ENCODE peak calls at places on chromosomes 4 and X, in four cellular contexts. I, M, S and Z are unnamed samples.

GRCh38 chr4:161799687-161800086 is 364.1 kb downstream of the FSTL5 start:
- DNase-seq in S (no peak), I (no peak), M (no peak), Z (no peak)

GRCh38 chr4:139940600-139940999 is 213.4 kb downstream of the MAML3 start:
- DNase-seq in S (peak), M (peak), I (no peak), Z (no peak)

GRCh38 chrX:149962010-149962409 is 23.7 kb upstream of the EOLA2 start:
- DNase-seq in S (no peak), I (no peak), M (no peak), Z (no peak)

GRCh38 chrX:130874751-130875150 is 28.3 kb downstream of the ENOX2 start:
- DNase-seq in I (no peak), S (peak), M (no peak), Z (no peak)

GRCh38 chr4:148152868-148153630 is 289.2 kb downstream of the NR3C2 start:
- DNase-seq in S (peak), I (no peak), M (peak), Z (no peak)

GRCh38 chr4:91527056-91527455 is 776.7 kb upstream of the GRID2 start:
- DNase-seq in S (no peak), I (no peak), M (no peak), Z (no peak)

GRCh38 chr4:75708218-75708691 is 16.1 kb upstream of the USO1 start:
- DNase-seq in M (peak), S (no peak), I (no peak), Z (no peak)

GRCh38 chr4:133618963-133619362 is 469.9 kb downstream of the PCDH10 start:
- DNase-seq in M (no peak), I (no peak), S (no peak), Z (no peak)

GRCh38 chr4:6134612-6135220 is 65.6 kb downstream of the JAKMIP1 start:
- DNase-seq in I (peak), M (peak), S (no peak), Z (no peak)

GRCh38 chrX:54043696-54044125 is 562 bp downstream of the PHF8 start:
- DNase-seq in I (peak), M (peak), S (peak), Z (no peak)

GRCh38 chr4:74117024-74117534 is 18.1 kb upstream of the CXCL2 start:
- DNase-seq in I (no peak), S (peak), M (no peak), Z (peak)

GRCh38 chr4:159229164-159229563 is 126.3 kb downstream of the RAPGEF2 start:
- DNase-seq in S (peak), I (no peak), M (no peak), Z (no peak)

GRCh38 chr4:120443111-120443510 is 376.5 kb upstream of the MAD2L1 start:
- DNase-seq in S (peak), I (no peak), M (no peak), Z (no peak)

GRCh38 chrX:75273483-75273882 is 402 bp upstream of the UPRT start:
- DNase-seq in S (no peak), M (peak), I (no peak), Z (no peak)

GRCh38 chr4:29970626-29971025 is 749.5 kb upstream of the PCDH7 start:
- DNase-seq in M (peak), S (no peak), I (peak), Z (no peak)

GRCh38 chrX:83108278-83108677 is 399.8 kb upstream of the POU3F4 start:
- DNase-seq in I (no peak), M (no peak), S (no peak), Z (no peak)

GRCh38 chr4:189436207-189436606 is 504.5 kb upstream of the FRG1 start:
- DNase-seq in M (peak), S (no peak), I (no peak), Z (no peak)